ENCODE peak calls at places on chromosome 4, in ten cellular contexts. One of them, this sample, is unnamed.

GRCh38 chr4:123547167-123547817 is 150.7 kb downstream of the SPRY1 start:
- DNase-seq in heart right ventricle: no peak
- DNase-seq in SJSA1: no peak
- DNase-seq in psoas muscle: no peak
- DNase-seq in H7: peak; percentile 79
- DNase-seq in CD4-positive, CD25-positive, alpha-beta regulatory T cell: no peak
- DNase-seq in uterus: no peak
- DNase-seq in ovary: no peak
- DNase-seq in stomach: peak; percentile 89
- DNase-seq in prostate gland: peak; percentile 90
- DNase-seq in this sample: no peak

GRCh38 chr4:10344824-10345223 is 112.4 kb downstream of the ZNF518B start:
- DNase-seq in heart right ventricle: no peak
- DNase-seq in SJSA1: no peak
- DNase-seq in psoas muscle: no peak
- DNase-seq in H7: no peak
- DNase-seq in CD4-positive, CD25-positive, alpha-beta regulatory T cell: no peak
- DNase-seq in uterus: no peak
- DNase-seq in ovary: no peak
- DNase-seq in stomach: no peak
- DNase-seq in prostate gland: no peak
- DNase-seq in this sample: no peak

GRCh38 chr4:10082459-10083272 is 33.9 kb downstream of the WDR1 start:
- DNase-seq in heart right ventricle: no peak
- DNase-seq in SJSA1: no peak
- DNase-seq in psoas muscle: peak; percentile 36
- DNase-seq in H7: peak; percentile 43
- DNase-seq in CD4-positive, CD25-positive, alpha-beta regulatory T cell: no peak
- DNase-seq in uterus: peak; percentile 15
- DNase-seq in ovary: peak; percentile 14
- DNase-seq in stomach: peak; percentile 21
- DNase-seq in prostate gland: no peak
- DNase-seq in this sample: no peak

GRCh38 chr4:185358514-185359433 is 37.0 kb downstream of the LRP2BP start:
- DNase-seq in heart right ventricle: no peak
- DNase-seq in SJSA1: peak; percentile 48
- DNase-seq in psoas muscle: no peak
- DNase-seq in H7: no peak
- DNase-seq in CD4-positive, CD25-positive, alpha-beta regulatory T cell: no peak
- DNase-seq in uterus: no peak
- DNase-seq in ovary: no peak
- DNase-seq in stomach: no peak
- DNase-seq in prostate gland: peak; percentile 27
- DNase-seq in this sample: peak; percentile 5

GRCh38 chr4:106140601-106141000 is 175.4 kb downstream of the TBCK start:
- DNase-seq in heart right ventricle: no peak
- DNase-seq in SJSA1: no peak
- DNase-seq in psoas muscle: no peak
- DNase-seq in H7: no peak
- DNase-seq in CD4-positive, CD25-positive, alpha-beta regulatory T cell: no peak
- DNase-seq in uterus: no peak
- DNase-seq in ovary: no peak
- DNase-seq in stomach: no peak
- DNase-seq in prostate gland: no peak
- DNase-seq in this sample: no peak

GRCh38 chr4:105679186-105679585 is 29.3 kb downstream of the INTS12 start:
- DNase-seq in heart right ventricle: no peak
- DNase-seq in SJSA1: no peak
- DNase-seq in psoas muscle: no peak
- DNase-seq in H7: no peak
- DNase-seq in CD4-positive, CD25-positive, alpha-beta regulatory T cell: no peak
- DNase-seq in uterus: no peak
- DNase-seq in ovary: no peak
- DNase-seq in stomach: no peak
- DNase-seq in prostate gland: no peak
- DNase-seq in this sample: no peak

GRCh38 chr4:184255361-184255760 is 37.7 kb upstream of the ENPP6 start:
- DNase-seq in heart right ventricle: peak; percentile 23
- DNase-seq in SJSA1: no peak
- DNase-seq in psoas muscle: no peak
- DNase-seq in H7: peak; percentile 19
- DNase-seq in CD4-positive, CD25-positive, alpha-beta regulatory T cell: no peak
- DNase-seq in uterus: no peak
- DNase-seq in ovary: no peak
- DNase-seq in stomach: no peak
- DNase-seq in prostate gland: no peak
- DNase-seq in this sample: no peak

GRCh38 chr4:30094866-30095265 is 625.3 kb upstream of the PCDH7 start:
- DNase-seq in heart right ventricle: no peak
- DNase-seq in SJSA1: no peak
- DNase-seq in psoas muscle: no peak
- DNase-seq in H7: no peak
- DNase-seq in CD4-positive, CD25-positive, alpha-beta regulatory T cell: no peak
- DNase-seq in uterus: no peak
- DNase-seq in ovary: no peak
- DNase-seq in stomach: no peak
- DNase-seq in prostate gland: no peak
- DNase-seq in this sample: no peak

GRCh38 chr4:124322234-124322831 is 390.2 kb downstream of the ANKRD50 start:
- DNase-seq in heart right ventricle: no peak
- DNase-seq in SJSA1: peak; percentile 22
- DNase-seq in psoas muscle: no peak
- DNase-seq in H7: no peak
- DNase-seq in CD4-positive, CD25-positive, alpha-beta regulatory T cell: peak; percentile 29
- DNase-seq in uterus: no peak
- DNase-seq in ovary: no peak
- DNase-seq in stomach: no peak
- DNase-seq in prostate gland: no peak
- DNase-seq in this sample: no peak

DNA sequence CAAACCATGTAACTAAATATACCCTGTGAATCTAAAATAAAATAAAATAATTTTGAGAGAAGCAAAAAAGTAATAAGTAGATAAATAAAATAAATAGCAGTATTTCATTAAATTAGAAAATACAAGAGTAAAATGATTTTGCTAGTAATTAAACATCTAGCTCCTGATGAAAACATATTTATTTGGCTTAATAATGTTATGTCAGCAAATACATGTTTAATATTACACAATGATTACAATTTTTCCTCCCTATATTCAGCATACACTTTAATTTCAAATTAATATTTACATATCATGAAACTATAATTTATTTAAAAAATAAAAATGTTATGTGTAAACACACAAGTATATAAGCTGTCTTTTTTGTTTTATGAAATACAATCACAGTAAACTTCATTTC is 697.1 kb downstream of the GRID2 start:
- DNase-seq in heart right ventricle: no peak
- DNase-seq in SJSA1: no peak
- DNase-seq in psoas muscle: no peak
- DNase-seq in H7: no peak
- DNase-seq in CD4-positive, CD25-positive, alpha-beta regulatory T cell: no peak
- DNase-seq in uterus: no peak
- DNase-seq in ovary: no peak
- DNase-seq in stomach: no peak
- DNase-seq in prostate gland: no peak
- DNase-seq in this sample: no peak
- H3K36me3 ChIP-seq in heart right ventricle: no peaks in the 10 kb centered on the region
- H3K36me3 ChIP-seq in SJSA1: no peaks in the 10 kb centered on the region
- H3K36me3 ChIP-seq in psoas muscle: no peaks in the 10 kb centered on the region
- H3K36me3 ChIP-seq in H7: no peaks in the 10 kb centered on the region
- H3K36me3 ChIP-seq in CD4-positive, CD25-positive, alpha-beta regulatory T cell: no peaks in the 10 kb centered on the region
- H3K36me3 ChIP-seq in uterus: no peaks in the 10 kb centered on the region
- H3K36me3 ChIP-seq in ovary: no peaks in the 10 kb centered on the region
- H3K36me3 ChIP-seq in stomach: no peaks in the 10 kb centered on the region
- H3K36me3 ChIP-seq in prostate gland: no peaks in the 10 kb centered on the region
- H3K36me3 ChIP-seq in this sample: no peaks in the 10 kb centered on the region

GRCh38 chr4:8896506-8896905 is 24.9 kb upstream of the HMX1 start:
- DNase-seq in heart right ventricle: no peak
- DNase-seq in SJSA1: no peak
- DNase-seq in psoas muscle: no peak
- DNase-seq in H7: no peak
- DNase-seq in CD4-positive, CD25-positive, alpha-beta regulatory T cell: no peak
- DNase-seq in uterus: no peak
- DNase-seq in ovary: no peak
- DNase-seq in stomach: no peak
- DNase-seq in prostate gland: no peak
- DNase-seq in this sample: no peak
- H3K27me3 ChIP-seq in heart right ventricle: peaks cover 84% of the 10 kb centered on the region
- H3K27me3 ChIP-seq in SJSA1: peaks cover 6% of the 10 kb centered on the region
- H3K27me3 ChIP-seq in psoas muscle: peaks cover 64% of the 10 kb centered on the region
- H3K27me3 ChIP-seq in H7: peaks cover 45% of the 10 kb centered on the region
- H3K27me3 ChIP-seq in CD4-positive, CD25-positive, alpha-beta regulatory T cell: no peaks in the 10 kb centered on the region
- H3K27me3 ChIP-seq in uterus: peaks cover 3% of the 10 kb centered on the region
- H3K27me3 ChIP-seq in ovary: peaks cover 6% of the 10 kb centered on the region
- H3K27me3 ChIP-seq in stomach: peaks cover 38% of the 10 kb centered on the region
- H3K27me3 ChIP-seq in prostate gland: peaks cover 36% of the 10 kb centered on the region
- H3K27me3 ChIP-seq in this sample: peaks cover 2% of the 10 kb centered on the region

DNA sequence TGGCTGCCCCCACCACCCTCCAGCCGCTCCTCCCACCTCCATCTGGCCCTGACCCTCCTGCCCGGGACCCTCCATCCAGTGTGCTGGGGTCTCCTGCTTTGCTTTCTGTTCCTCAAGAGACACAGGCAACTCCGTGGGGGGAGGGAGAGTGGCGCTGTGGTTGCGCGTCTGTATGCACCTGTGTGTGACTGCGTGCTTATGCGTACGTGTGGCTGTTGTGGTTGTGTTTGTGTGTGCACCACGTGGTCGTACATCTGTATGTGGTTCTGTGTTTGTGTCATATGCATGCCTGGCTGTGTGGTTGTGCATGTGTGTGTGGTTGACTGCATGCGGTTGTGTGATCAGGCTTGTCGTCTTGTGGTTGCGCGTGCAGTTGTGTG is 33.2 kb downstream of the CPLX1 start:
- DNase-seq in heart right ventricle: no peak
- DNase-seq in SJSA1: no peak
- DNase-seq in psoas muscle: no peak
- DNase-seq in H7: no peak
- DNase-seq in CD4-positive, CD25-positive, alpha-beta regulatory T cell: peak; percentile 58
- DNase-seq in uterus: no peak
- DNase-seq in ovary: peak; percentile 30
- DNase-seq in stomach: no peak
- DNase-seq in prostate gland: no peak
- DNase-seq in this sample: no peak
- H3K4me3 ChIP-seq in heart right ventricle: no peak overlapping the region
- H3K4me3 ChIP-seq in SJSA1: no peak overlapping the region
- H3K4me3 ChIP-seq in psoas muscle: no peak overlapping the region
- H3K4me3 ChIP-seq in H7: no peak overlapping the region
- H3K4me3 ChIP-seq in CD4-positive, CD25-positive, alpha-beta regulatory T cell: peak overlapping the region; percentile 44
- H3K4me3 ChIP-seq in uterus: no peak overlapping the region
- H3K4me3 ChIP-seq in ovary: peak overlapping the region; percentile 38
- H3K4me3 ChIP-seq in stomach: peak overlapping the region; percentile 28
- H3K4me3 ChIP-seq in prostate gland: peak overlapping the region; percentile 24
- H3K4me3 ChIP-seq in this sample: no peak overlapping the region

DNA sequence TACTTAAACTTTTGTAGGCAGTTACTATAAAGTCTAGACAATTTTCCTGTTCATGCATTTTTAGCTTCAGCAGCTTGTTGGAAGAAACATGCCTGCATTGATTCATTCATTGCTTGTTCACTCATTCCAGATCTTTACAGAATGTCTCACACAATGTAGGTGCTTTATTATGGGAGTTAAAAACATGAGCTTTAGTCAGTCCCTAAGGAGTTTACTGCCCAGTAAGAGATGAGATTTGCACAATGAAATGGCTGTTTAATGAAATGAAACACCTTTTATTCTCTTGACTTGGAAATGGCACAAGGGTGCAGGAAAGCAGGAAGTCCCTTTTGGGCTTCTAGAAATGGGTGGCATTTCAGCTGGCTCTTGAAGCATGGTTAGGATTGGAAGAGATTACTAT is 2.9 kb downstream of the NOCT start:
- DNase-seq in heart right ventricle: no peak
- DNase-seq in SJSA1: no peak
- DNase-seq in psoas muscle: no peak
- DNase-seq in H7: no peak
- DNase-seq in CD4-positive, CD25-positive, alpha-beta regulatory T cell: no peak
- DNase-seq in uterus: no peak
- DNase-seq in ovary: no peak
- DNase-seq in stomach: no peak
- DNase-seq in prostate gland: no peak
- DNase-seq in this sample: no peak
- H3K36me3 ChIP-seq in heart right ventricle: no peaks in the 10 kb centered on the region
- H3K36me3 ChIP-seq in SJSA1: peaks cover 53% of the 10 kb centered on the region
- H3K36me3 ChIP-seq in psoas muscle: no peaks in the 10 kb centered on the region
- H3K36me3 ChIP-seq in H7: no peaks in the 10 kb centered on the region
- H3K36me3 ChIP-seq in CD4-positive, CD25-positive, alpha-beta regulatory T cell: no peaks in the 10 kb centered on the region
- H3K36me3 ChIP-seq in uterus: no peaks in the 10 kb centered on the region
- H3K36me3 ChIP-seq in ovary: no peaks in the 10 kb centered on the region
- H3K36me3 ChIP-seq in stomach: no peaks in the 10 kb centered on the region
- H3K36me3 ChIP-seq in prostate gland: no peaks in the 10 kb centered on the region
- H3K36me3 ChIP-seq in this sample: no peaks in the 10 kb centered on the region

GRCh38 chr4:1062419-1062818 is 50.9 kb downstream of the RNF212 start:
- DNase-seq in heart right ventricle: no peak
- DNase-seq in SJSA1: no peak
- DNase-seq in psoas muscle: no peak
- DNase-seq in H7: no peak
- DNase-seq in CD4-positive, CD25-positive, alpha-beta regulatory T cell: no peak
- DNase-seq in uterus: no peak
- DNase-seq in ovary: no peak
- DNase-seq in stomach: no peak
- DNase-seq in prostate gland: no peak
- DNase-seq in this sample: no peak
- H3K27me3 ChIP-seq in heart right ventricle: peaks cover 74% of the 10 kb centered on the region
- H3K27me3 ChIP-seq in SJSA1: no peaks in the 10 kb centered on the region
- H3K27me3 ChIP-seq in psoas muscle: peaks cover 58% of the 10 kb centered on the region
- H3K27me3 ChIP-seq in H7: no peaks in the 10 kb centered on the region
- H3K27me3 ChIP-seq in CD4-positive, CD25-positive, alpha-beta regulatory T cell: peaks cover 11% of the 10 kb centered on the region
- H3K27me3 ChIP-seq in uterus: no peaks in the 10 kb centered on the region
- H3K27me3 ChIP-seq in ovary: no peaks in the 10 kb centered on the region
- H3K27me3 ChIP-seq in stomach: no peaks in the 10 kb centered on the region
- H3K27me3 ChIP-seq in prostate gland: no peaks in the 10 kb centered on the region
- H3K27me3 ChIP-seq in this sample: no peaks in the 10 kb centered on the region

GRCh38 chr4:89664521-89664920 is 172.4 kb downstream of the SNCA start:
- DNase-seq in heart right ventricle: no peak
- DNase-seq in SJSA1: no peak
- DNase-seq in psoas muscle: no peak
- DNase-seq in H7: no peak
- DNase-seq in CD4-positive, CD25-positive, alpha-beta regulatory T cell: no peak
- DNase-seq in uterus: no peak
- DNase-seq in ovary: no peak
- DNase-seq in stomach: no peak
- DNase-seq in prostate gland: no peak
- DNase-seq in this sample: no peak
- H3K4me3 ChIP-seq in heart right ventricle: no peak overlapping the region
- H3K4me3 ChIP-seq in SJSA1: no peak overlapping the region
- H3K4me3 ChIP-seq in psoas muscle: no peak overlapping the region
- H3K4me3 ChIP-seq in H7: no peak overlapping the region
- H3K4me3 ChIP-seq in CD4-positive, CD25-positive, alpha-beta regulatory T cell: no peak overlapping the region
- H3K4me3 ChIP-seq in uterus: no peak overlapping the region
- H3K4me3 ChIP-seq in ovary: no peak overlapping the region
- H3K4me3 ChIP-seq in stomach: no peak overlapping the region
- H3K4me3 ChIP-seq in prostate gland: no peak overlapping the region
- H3K4me3 ChIP-seq in this sample: no peak overlapping the region